ENCODE peak calls at places on chromosomes 3 and 15, in ten cellular contexts. C is memory B cell; Y is endothelial cell; K is stimulated activated CD8-positive, alpha-beta memory T cell treated with anti-CD3 and anti-CD28 coated beads, Interleukin-7, amount 100 ng/mL, for 48 hours; T is ecto neural progenitor cell; I is HEK293T; S is DMS153; P is anterior cingulate cortex; H is ELR; M is WTC11. F is an unnamed sample.

GRCh38 chr3:2921903-2922302 is 188.3 kb downstream of the IL5RA start:
- DNase-seq in C (peak; percentile 1), Y (no peak), K (no peak), T (no peak), I (no peak), S (no peak), P (no peak), H (peak; percentile 0), M (no peak), F (peak; percentile 2)

GRCh38 chr3:134624537-134625287 is 26.1 kb downstream of the KY start:
- DNase-seq in C (no peak), Y (no peak), K (no peak), T (peak; percentile 18), I (no peak), S (no peak), P (no peak), H (no peak), M (no peak), F (no peak)

GRCh38 chr15:60358935-60359672 is 38.7 kb downstream of the ANXA2 start:
- DNase-seq in C (no peak), Y (no peak), K (no peak), T (no peak), I (no peak), S (peak; percentile 58), P (no peak), H (peak; percentile 56), M (no peak), F (peak; percentile 59)

GRCh38 chr3:10464068-10464434 is 41.3 kb downstream of the ATP2B2 start:
- DNase-seq in C (no peak), Y (no peak), K (no peak), T (no peak), I (no peak), S (no peak), P (peak; percentile 9), H (no peak), M (no peak), F (no peak)

GRCh38 chr15:75695206-75695605 is 17.4 kb downstream of the CSPG4 start:
- DNase-seq in C (no peak), Y (no peak), K (no peak), T (no peak), I (no peak), S (no peak), P (no peak), H (no peak), M (no peak), F (no peak)

GRCh38 chr3:197035577-197035976 is 6.0 kb upstream of the MELTF start:
- DNase-seq in C (no peak), Y (no peak), K (no peak), T (no peak), I (no peak), S (no peak), P (no peak), H (no peak), M (no peak), F (no peak)

GRCh38 chr15:50685191-50685975 is 1.2 kb downstream of the TRPM7 start:
- DNase-seq in C (no peak), Y (no peak), K (no peak), T (no peak), I (no peak), S (no peak), P (no peak), H (peak; percentile 8), M (no peak), F (no peak)

GRCh38 chr3:30495172-30496124 is 111.0 kb upstream of the TGFBR2 start:
- DNase-seq in C (peak; percentile 30), Y (no peak), K (no peak), T (no peak), I (no peak), S (no peak), P (no peak), H (no peak), M (no peak), F (no peak)

GRCh38 chr3:138187296-138188012 is at the start of gene ARMC8:
- DNase-seq in C (peak; percentile 20), Y (peak; percentile 56), K (no peak), T (peak; percentile 88), I (peak; percentile 56), S (no peak), P (peak; percentile 93), H (peak; percentile 55), M (peak; percentile 60), F (peak; percentile 98)

GRCh38 chr3:101117981-101118380 is 124.8 kb upstream of the ABI3BP start:
- DNase-seq in C (no peak), Y (no peak), K (no peak), T (no peak), I (no peak), S (no peak), P (no peak), H (no peak), M (no peak), F (no peak)

GRCh38 chr15:59792359-59792758 is 103.2 kb upstream of the BNIP2 start:
- DNase-seq in C (no peak), Y (no peak), K (no peak), T (no peak), I (no peak), S (no peak), P (no peak), H (no peak), M (no peak), F (no peak)

GRCh38 chr15:36696191-36696590 is 116.8 kb downstream of the CDIN1 start:
- DNase-seq in C (no peak), Y (no peak), K (no peak), T (no peak), I (no peak), S (no peak), P (no peak), H (no peak), M (no peak), F (no peak)

GRCh38 chr3:33915796-33916589 is 117.6 kb downstream of the PDCD6IP start:
- DNase-seq in C (no peak), Y (no peak), K (no peak), T (no peak), I (no peak), S (no peak), P (peak; percentile 7), H (no peak), M (peak; percentile 25), F (peak; percentile 29)

GRCh38 chr3:190053919-190054672 is 66.6 kb downstream of the P3H2 start:
- DNase-seq in C (no peak), Y (no peak), K (no peak), T (no peak), I (no peak), S (no peak), P (no peak), H (peak; percentile 93), M (no peak), F (peak; percentile 41)

GRCh38 chr15:64773606-64774555 is 1.5 kb downstream of the RBPMS2 start:
- DNase-seq in C (no peak), Y (no peak), K (no peak), T (peak; percentile 56), I (no peak), S (no peak), P (no peak), H (no peak), M (no peak), F (no peak)

GRCh38 chr3:76753599-76753998 is 286.3 kb upstream of the ROBO2 start:
- DNase-seq in C (no peak), Y (no peak), K (no peak), T (no peak), I (no peak), S (no peak), P (no peak), H (peak; percentile 2), M (no peak), F (no peak)

GRCh38 chr15:52288051-52288942 is 7.3 kb downstream of the MYO5C start:
- DNase-seq in C (no peak), Y (no peak), K (no peak), T (no peak), I (no peak), S (peak; percentile 14), P (no peak), H (no peak), M (no peak), F (no peak)

GRCh38 chr3:178646205-178646604 is 110.0 kb downstream of the KCNMB2 start:
- DNase-seq in C (no peak), Y (no peak), K (no peak), T (no peak), I (no peak), S (no peak), P (no peak), H (no peak), M (no peak), F (no peak)

GRCh38 chr15:48507416-48508065 is 138.0 kb downstream of the FBN1 start:
- DNase-seq in C (no peak), Y (peak; percentile 48), K (no peak), T (no peak), I (peak; percentile 38), S (peak; percentile 0), P (no peak), H (peak; percentile 74), M (peak; percentile 18), F (peak; percentile 16)

GRCh38 chr3:70716832-70717231 is 404.4 kb upstream of the MDFIC2 start:
- DNase-seq in C (no peak), Y (no peak), K (no peak), T (no peak), I (no peak), S (no peak), P (no peak), H (peak; percentile 54), M (no peak), F (no peak)

GRCh38 chr3:190301591-190301990 is 20.7 kb downstream of the CLDN1 start:
- DNase-seq in C (no peak), Y (no peak), K (no peak), T (no peak), I (no peak), S (no peak), P (no peak), H (peak; percentile 42), M (no peak), F (no peak)

GRCh38 chr15:77505556-77505955 is 84.9 kb downstream of the HMG20A start:
- DNase-seq in C (no peak), Y (no peak), K (no peak), T (no peak), I (no peak), S (no peak), P (no peak), H (no peak), M (no peak), F (no peak)

F was measured in hepatic stellate cell.